ENCODE peak calls at places on chromosomes 6 and 20, in five cellular contexts. V, A, I, L and O are unnamed samples.

GRCh38 chr20:46985671-46986070 is 91.0 kb downstream of the EYA2 start:
- DNase-seq in V (no peak), A (peak), I (no peak), L (no peak), O (no peak)

GRCh38 chr20:17885076-17885475 is 83.5 kb downstream of the SNX5 start:
- DNase-seq in V (no peak), A (no peak), I (no peak), L (no peak), O (no peak)

GRCh38 chr6:104186836-104187235 is 672.9 kb downstream of the HACE1 start:
- DNase-seq in V (no peak), A (no peak), I (no peak), L (no peak), O (no peak)

GRCh38 chr20:33387177-33387576 is 14.1 kb downstream of the CDK5RAP1 start:
- DNase-seq in V (peak), A (no peak), I (peak), L (no peak), O (peak)

GRCh38 chr20:48202774-48203173 is 417.5 kb upstream of the SULF2 start:
- DNase-seq in V (no peak), A (no peak), I (no peak), L (no peak), O (no peak)

GRCh38 chr6:144317736-144318135 is 32.6 kb downstream of the UTRN start:
- DNase-seq in V (no peak), A (peak), I (no peak), L (no peak), O (peak)

GRCh38 chr20:7843613-7844012 is 96.6 kb downstream of the HAO1 start:
- DNase-seq in V (peak), A (peak), I (peak), L (peak), O (peak)

GRCh38 chr6:133590814-133591213 is 298.1 kb upstream of the TCF21 start:
- DNase-seq in V (no peak), A (no peak), I (no peak), L (peak), O (no peak)

GRCh38 chr20:6693178-6693807 is 74.2 kb upstream of the BMP2 start:
- DNase-seq in V (no peak), A (no peak), I (no peak), L (no peak), O (no peak)

GRCh38 chr20:50385733-50386640 is 124.2 kb upstream of the PTPN1 start:
- DNase-seq in V (no peak), A (no peak), I (no peak), L (no peak), O (no peak)

GRCh38 chr20:24506146-24506545 is 36.7 kb downstream of the SYNDIG1 start:
- DNase-seq in V (no peak), A (no peak), I (no peak), L (no peak), O (no peak)

GRCh38 chr6:142842423-142843261 is 102.3 kb downstream of the HIVEP2 start:
- DNase-seq in V (no peak), A (peak), I (peak), L (no peak), O (peak)

GRCh38 chr6:43803055-43803782 is 33.2 kb downstream of the VEGFA start:
- DNase-seq in V (no peak), A (peak), I (peak), L (no peak), O (peak)

GRCh38 chr6:16493112-16493511 is 254.7 kb downstream of the GMPR start:
- DNase-seq in V (no peak), A (no peak), I (no peak), L (no peak), O (no peak)

GRCh38 chr6:46637145-46637544 is 15.5 kb downstream of the CYP39A1 start:
- DNase-seq in V (no peak), A (peak), I (peak), L (peak), O (peak)

GRCh38 chr6:79984261-79984660 is 20.2 kb upstream of the TTK start:
- DNase-seq in V (no peak), A (no peak), I (peak), L (no peak), O (peak)

GRCh38 chr6:72616406-72617015 is 5.4 kb upstream of the KCNQ5 start:
- DNase-seq in V (no peak), A (peak), I (peak), L (no peak), O (peak)

GRCh38 chr20:1277529-1278322 is 11.6 kb downstream of the SNPH start:
- DNase-seq in V (no peak), A (no peak), I (no peak), L (no peak), O (no peak)

GRCh38 chr20:47727170-47727880 is 58.0 kb downstream of the SULF2 start:
- DNase-seq in V (peak), A (no peak), I (no peak), L (no peak), O (no peak)

GRCh38 chr6:166275714-166276166 is 32.5 kb downstream of the PRR18 start:
- DNase-seq in V (peak), A (peak), I (peak), L (no peak), O (peak)

GRCh38 chr20:60009826-60010616 is 51.8 kb downstream of the CDH26 start:
- DNase-seq in V (no peak), A (no peak), I (no peak), L (no peak), O (no peak)

GRCh38 chr20:24866742-24867141 is 82.3 kb upstream of the CST7 start:
- DNase-seq in V (no peak), A (no peak), I (no peak), L (no peak), O (no peak)

GRCh38 chr20:62923669-62924566 is 2.4 kb downstream of the DIDO1 start:
- DNase-seq in V (no peak), A (no peak), I (no peak), L (no peak), O (no peak)
- H3K4me3 ChIP-seq in V (peak), A (peak), I (peak), L (peak), O (peak)

GRCh38 chr6:27312950-27313271 is 838 bp upstream of the POM121L2 start:
- DNase-seq in V (no peak), A (no peak), I (no peak), L (no peak), O (no peak)

GRCh38 chr6:27314046-27314445 is 2.0 kb upstream of the POM121L2 start:
- DNase-seq in V (no peak), A (no peak), I (no peak), L (no peak), O (no peak)

GRCh38 chr6:27312146-27312949 is at the start of gene POM121L2:
- DNase-seq in V (peak), A (peak), I (peak), L (no peak), O (peak)

GRCh38 chr6:27311806-27312145 is 297 bp downstream of the POM121L2 start:
- DNase-seq in V (no peak), A (no peak), I (no peak), L (no peak), O (no peak)
- H3K4me3 ChIP-seq in V (peak), A (peak), I (peak), L (peak), O (peak)

GRCh38 chr20:53736757-53737403 is 143.2 kb upstream of the ZNF217 start:
- DNase-seq in V (no peak), A (peak), I (peak), L (no peak), O (peak)

GRCh38 chr20:53738945-53739798 is 145.5 kb upstream of the ZNF217 start:
- DNase-seq in V (no peak), A (no peak), I (no peak), L (no peak), O (peak)

GRCh38 chr20:53739799-53740785 is 146.5 kb upstream of the ZNF217 start:
- DNase-seq in V (no peak), A (peak), I (peak), L (no peak), O (peak)

GRCh38 chr20:53737404-53738038 is 143.9 kb upstream of the ZNF217 start:
- DNase-seq in V (no peak), A (peak), I (peak), L (no peak), O (peak)

DNA sequence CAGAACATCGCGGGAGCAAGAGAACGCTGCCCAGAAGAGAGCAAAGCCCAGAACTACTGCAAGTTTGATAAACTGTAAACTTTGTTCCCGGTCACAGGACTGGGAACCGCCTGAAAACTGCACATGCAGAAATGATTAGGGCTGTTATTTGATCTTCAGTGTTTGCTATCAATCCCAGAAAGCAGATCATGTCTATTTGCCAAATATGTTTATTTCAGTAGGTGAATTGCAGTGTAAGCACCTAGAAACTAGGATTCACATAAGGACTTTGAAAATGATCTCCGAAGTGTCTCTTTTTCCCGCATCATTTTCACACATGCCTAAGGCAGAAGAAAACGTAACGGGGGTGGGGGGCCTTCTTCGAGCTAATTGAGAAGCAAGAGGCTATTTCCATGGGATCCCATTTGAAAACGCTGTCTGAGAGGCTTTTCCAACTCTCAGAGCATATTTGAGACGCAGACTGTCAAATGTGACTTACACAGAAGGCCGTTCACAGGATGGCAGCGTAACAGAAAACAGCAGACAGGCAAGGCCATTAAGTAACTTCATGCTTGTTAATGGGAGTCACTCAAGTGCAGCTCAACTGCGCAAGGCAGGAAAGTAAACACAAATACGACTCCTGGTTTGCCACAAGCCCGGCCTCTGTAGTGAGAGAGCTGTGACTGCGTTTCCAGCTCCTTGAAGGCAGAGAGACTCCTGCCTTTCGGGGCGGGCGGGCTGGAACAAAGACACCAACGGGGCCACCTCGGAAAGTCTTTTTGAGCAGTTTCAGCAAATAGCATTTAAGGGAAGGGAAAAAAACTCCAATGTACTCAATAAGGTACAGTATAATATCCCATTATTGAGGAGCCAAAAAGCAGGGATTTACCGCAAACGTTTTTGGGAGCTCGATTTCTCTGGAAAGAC is 144.7 kb upstream of the ZNF217 start:
- DNase-seq in V (peak), A (peak), I (peak), L (peak), O (peak)
- H3K4me3 ChIP-seq in V (peak), A (peak), I (no peak), L (peak), O (no peak)

DNA sequence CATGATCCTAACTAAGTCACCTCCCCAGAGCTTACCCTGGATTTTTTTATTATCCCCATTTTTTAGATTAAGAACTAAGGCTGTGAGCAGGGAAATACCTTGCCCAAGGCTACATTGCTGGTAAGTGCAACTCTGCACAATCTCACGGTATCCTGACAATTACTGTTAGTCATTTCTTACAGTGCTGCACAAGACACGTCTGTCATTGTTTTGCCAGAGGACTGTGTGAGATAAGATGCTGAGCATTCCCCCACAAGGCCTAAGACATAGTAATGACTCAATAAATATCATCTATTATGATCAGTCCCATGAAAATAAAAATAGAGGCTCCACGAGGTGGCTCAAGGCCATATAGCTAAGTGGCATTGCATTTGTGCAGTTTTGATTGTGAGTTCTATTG is 21.0 kb downstream of the PFDN4 start:
- DNase-seq in V (no peak), A (peak), I (peak), L (no peak), O (peak)
- H3K4me3 ChIP-seq in V (no peak), A (no peak), I (no peak), L (no peak), O (no peak)

GRCh38 chr6:17703256-17703694 is 3.5 kb downstream of the NUP153 start:
- DNase-seq in V (no peak), A (peak), I (peak), L (peak), O (peak)
- H3K4me3 ChIP-seq in V (peak), A (peak), I (no peak), L (no peak), O (no peak)

GRCh38 chr6:37007340-37008043 is 2.0 kb downstream of the FGD2 start:
- DNase-seq in V (no peak), A (no peak), I (no peak), L (no peak), O (no peak)

GRCh38 chr6:37005827-37006514 is 516 bp downstream of the FGD2 start:
- DNase-seq in V (no peak), A (no peak), I (no peak), L (no peak), O (no peak)

GRCh38 chr6:37004044-37004984 is 1.1 kb upstream of the FGD2 start:
- DNase-seq in V (no peak), A (no peak), I (no peak), L (no peak), O (no peak)

GRCh38 chr6:37006793-37007339 is 1.4 kb downstream of the FGD2 start:
- DNase-seq in V (no peak), A (peak), I (peak), L (no peak), O (peak)

GRCh38 chr6:37005061-37005810 is at the start of gene FGD2:
- DNase-seq in V (no peak), A (no peak), I (no peak), L (no peak), O (no peak)
- H3K4me3 ChIP-seq in V (peak), A (no peak), I (no peak), L (no peak), O (no peak)